ENCODE peak calls at places on chromosomes 7 and 10, in nine cellular contexts. One of them, this sample, is unnamed.

GRCh38 chr10:75593690-75594556 is 162.5 kb downstream of the LRMDA start:
- DNase-seq in fibroblast of lung: no peak
- DNase-seq in endodermal cell: peak; percentile 82
- DNase-seq in B cell: no peak
- DNase-seq in colonic mucosa: no peak
- DNase-seq in progenitor cell of endocrine pancreas: peak; percentile 24
- DNase-seq in cardiac fibroblast: no peak
- DNase-seq in RWPE1: no peak
- DNase-seq in CD4-positive, alpha-beta T cell: no peak
- DNase-seq in this sample: no peak

GRCh38 chr7:5450549-5451327 is 27.1 kb upstream of the TNRC18 start:
- DNase-seq in fibroblast of lung: peak; percentile 37
- DNase-seq in endodermal cell: peak; percentile 91
- DNase-seq in B cell: peak; percentile 54
- DNase-seq in colonic mucosa: peak; percentile 58
- DNase-seq in progenitor cell of endocrine pancreas: peak; percentile 44
- DNase-seq in cardiac fibroblast: peak; percentile 52
- DNase-seq in RWPE1: peak; percentile 36
- DNase-seq in CD4-positive, alpha-beta T cell: peak; percentile 60
- DNase-seq in this sample: peak; percentile 63

GRCh38 chr7:158778476-158778875 is 50.8 kb downstream of the ESYT2 start:
- DNase-seq in fibroblast of lung: peak; percentile 55
- DNase-seq in endodermal cell: no peak
- DNase-seq in B cell: no peak
- DNase-seq in colonic mucosa: no peak
- DNase-seq in progenitor cell of endocrine pancreas: no peak
- DNase-seq in cardiac fibroblast: no peak
- DNase-seq in RWPE1: no peak
- DNase-seq in CD4-positive, alpha-beta T cell: no peak
- DNase-seq in this sample: no peak

GRCh38 chr7:127943541-127944521 is 87.4 kb downstream of the LRRC4 start:
- DNase-seq in fibroblast of lung: peak; percentile 79
- DNase-seq in endodermal cell: no peak
- DNase-seq in B cell: no peak
- DNase-seq in colonic mucosa: no peak
- DNase-seq in progenitor cell of endocrine pancreas: no peak
- DNase-seq in cardiac fibroblast: peak; percentile 78
- DNase-seq in RWPE1: no peak
- DNase-seq in CD4-positive, alpha-beta T cell: no peak
- DNase-seq in this sample: no peak

GRCh38 chr7:28151965-28152364 is 28.6 kb downstream of the JAZF1 start:
- DNase-seq in fibroblast of lung: peak; percentile 78
- DNase-seq in endodermal cell: no peak
- DNase-seq in B cell: peak; percentile 63
- DNase-seq in colonic mucosa: no peak
- DNase-seq in progenitor cell of endocrine pancreas: no peak
- DNase-seq in cardiac fibroblast: peak; percentile 34
- DNase-seq in RWPE1: peak; percentile 13
- DNase-seq in CD4-positive, alpha-beta T cell: no peak
- DNase-seq in this sample: no peak

GRCh38 chr10:62819521-62819920 is 3.4 kb upstream of the EGR2 start:
- DNase-seq in fibroblast of lung: peak; percentile 45
- DNase-seq in endodermal cell: no peak
- DNase-seq in B cell: no peak
- DNase-seq in colonic mucosa: no peak
- DNase-seq in progenitor cell of endocrine pancreas: no peak
- DNase-seq in cardiac fibroblast: peak; percentile 26
- DNase-seq in RWPE1: no peak
- DNase-seq in CD4-positive, alpha-beta T cell: no peak
- DNase-seq in this sample: no peak

GRCh38 chr10:60203993-60204618 is 185.6 kb downstream of the ANK3 start:
- DNase-seq in fibroblast of lung: peak; percentile 45
- DNase-seq in endodermal cell: no peak
- DNase-seq in B cell: peak; percentile 48
- DNase-seq in colonic mucosa: no peak
- DNase-seq in progenitor cell of endocrine pancreas: no peak
- DNase-seq in cardiac fibroblast: peak; percentile 73
- DNase-seq in RWPE1: peak; percentile 9
- DNase-seq in CD4-positive, alpha-beta T cell: no peak
- DNase-seq in this sample: no peak

GRCh38 chr10:49163741-49164140 is 24.4 kb downstream of the TMEM273 start:
- DNase-seq in fibroblast of lung: peak; percentile 89
- DNase-seq in endodermal cell: no peak
- DNase-seq in B cell: no peak
- DNase-seq in colonic mucosa: no peak
- DNase-seq in progenitor cell of endocrine pancreas: no peak
- DNase-seq in cardiac fibroblast: no peak
- DNase-seq in RWPE1: no peak
- DNase-seq in CD4-positive, alpha-beta T cell: no peak
- DNase-seq in this sample: no peak

GRCh38 chr7:12879139-12879538 is 191.7 kb downstream of the ARL4A start:
- DNase-seq in fibroblast of lung: no peak
- DNase-seq in endodermal cell: no peak
- DNase-seq in B cell: no peak
- DNase-seq in colonic mucosa: no peak
- DNase-seq in progenitor cell of endocrine pancreas: no peak
- DNase-seq in cardiac fibroblast: no peak
- DNase-seq in RWPE1: no peak
- DNase-seq in CD4-positive, alpha-beta T cell: no peak
- DNase-seq in this sample: no peak

GRCh38 chr10:110278562-110278961 is 26.2 kb downstream of the SMNDC1 start:
- DNase-seq in fibroblast of lung: no peak
- DNase-seq in endodermal cell: no peak
- DNase-seq in B cell: peak; percentile 16
- DNase-seq in colonic mucosa: no peak
- DNase-seq in progenitor cell of endocrine pancreas: no peak
- DNase-seq in cardiac fibroblast: no peak
- DNase-seq in RWPE1: no peak
- DNase-seq in CD4-positive, alpha-beta T cell: no peak
- DNase-seq in this sample: no peak

GRCh38 chr7:126700807-126701604 is 551.7 kb downstream of the GRM8 start:
- DNase-seq in fibroblast of lung: peak; percentile 97
- DNase-seq in endodermal cell: peak; percentile 84
- DNase-seq in B cell: peak; percentile 43
- DNase-seq in colonic mucosa: no peak
- DNase-seq in progenitor cell of endocrine pancreas: no peak
- DNase-seq in cardiac fibroblast: peak; percentile 93
- DNase-seq in RWPE1: peak; percentile 83
- DNase-seq in CD4-positive, alpha-beta T cell: peak; percentile 36
- DNase-seq in this sample: peak; percentile 78

GRCh38 chr10:27611209-27611608 is 107.1 kb downstream of the RAB18 start:
- DNase-seq in fibroblast of lung: peak; percentile 22
- DNase-seq in endodermal cell: no peak
- DNase-seq in B cell: no peak
- DNase-seq in colonic mucosa: no peak
- DNase-seq in progenitor cell of endocrine pancreas: no peak
- DNase-seq in cardiac fibroblast: no peak
- DNase-seq in RWPE1: no peak
- DNase-seq in CD4-positive, alpha-beta T cell: no peak
- DNase-seq in this sample: no peak

GRCh38 chr7:92767427-92767826 is 68.9 kb downstream of the CDK6 start:
- DNase-seq in fibroblast of lung: peak; percentile 74
- DNase-seq in endodermal cell: no peak
- DNase-seq in B cell: no peak
- DNase-seq in colonic mucosa: no peak
- DNase-seq in progenitor cell of endocrine pancreas: no peak
- DNase-seq in cardiac fibroblast: no peak
- DNase-seq in RWPE1: no peak
- DNase-seq in CD4-positive, alpha-beta T cell: no peak
- DNase-seq in this sample: no peak

GRCh38 chr7:104415700-104416099 is 87.3 kb downstream of the LHFPL3 start:
- DNase-seq in fibroblast of lung: no peak
- DNase-seq in endodermal cell: no peak
- DNase-seq in B cell: no peak
- DNase-seq in colonic mucosa: no peak
- DNase-seq in progenitor cell of endocrine pancreas: no peak
- DNase-seq in cardiac fibroblast: no peak
- DNase-seq in RWPE1: no peak
- DNase-seq in CD4-positive, alpha-beta T cell: no peak
- DNase-seq in this sample: no peak

GRCh38 chr7:117083648-117084047 is 130.3 kb downstream of the ST7 start:
- DNase-seq in fibroblast of lung: no peak
- DNase-seq in endodermal cell: no peak
- DNase-seq in B cell: no peak
- DNase-seq in colonic mucosa: no peak
- DNase-seq in progenitor cell of endocrine pancreas: no peak
- DNase-seq in cardiac fibroblast: no peak
- DNase-seq in RWPE1: no peak
- DNase-seq in CD4-positive, alpha-beta T cell: no peak
- DNase-seq in this sample: no peak

GRCh38 chr10:70772627-70773026 is 12.6 kb downstream of the TBATA start:
- DNase-seq in fibroblast of lung: no peak
- DNase-seq in endodermal cell: no peak
- DNase-seq in B cell: no peak
- DNase-seq in colonic mucosa: no peak
- DNase-seq in progenitor cell of endocrine pancreas: no peak
- DNase-seq in cardiac fibroblast: no peak
- DNase-seq in RWPE1: no peak
- DNase-seq in CD4-positive, alpha-beta T cell: no peak
- DNase-seq in this sample: no peak

GRCh38 chr10:31520982-31521381 is 202.0 kb downstream of the ZEB1 start:
- DNase-seq in fibroblast of lung: no peak
- DNase-seq in endodermal cell: no peak
- DNase-seq in B cell: no peak
- DNase-seq in colonic mucosa: no peak
- DNase-seq in progenitor cell of endocrine pancreas: no peak
- DNase-seq in cardiac fibroblast: no peak
- DNase-seq in RWPE1: no peak
- DNase-seq in CD4-positive, alpha-beta T cell: no peak
- DNase-seq in this sample: no peak

GRCh38 chr7:46015107-46015868 is 94.2 kb upstream of the IGFBP3 start:
- DNase-seq in fibroblast of lung: peak; percentile 50
- DNase-seq in endodermal cell: peak; percentile 92
- DNase-seq in B cell: no peak
- DNase-seq in colonic mucosa: peak; percentile 50
- DNase-seq in progenitor cell of endocrine pancreas: peak; percentile 22
- DNase-seq in cardiac fibroblast: peak; percentile 38
- DNase-seq in RWPE1: no peak
- DNase-seq in CD4-positive, alpha-beta T cell: no peak
- DNase-seq in this sample: no peak

GRCh38 chr10:104690081-104690480 is 49.0 kb downstream of the SORCS3 start:
- DNase-seq in fibroblast of lung: no peak
- DNase-seq in endodermal cell: peak; percentile 32
- DNase-seq in B cell: no peak
- DNase-seq in colonic mucosa: no peak
- DNase-seq in progenitor cell of endocrine pancreas: no peak
- DNase-seq in cardiac fibroblast: no peak
- DNase-seq in RWPE1: no peak
- DNase-seq in CD4-positive, alpha-beta T cell: no peak
- DNase-seq in this sample: no peak

GRCh38 chr7:134515569-134516468 is 11.5 kb upstream of the AKR1B10 start:
- DNase-seq in fibroblast of lung: peak; percentile 87
- DNase-seq in endodermal cell: no peak
- DNase-seq in B cell: no peak
- DNase-seq in colonic mucosa: no peak
- DNase-seq in progenitor cell of endocrine pancreas: no peak
- DNase-seq in cardiac fibroblast: peak; percentile 80
- DNase-seq in RWPE1: peak; percentile 79
- DNase-seq in CD4-positive, alpha-beta T cell: no peak
- DNase-seq in this sample: no peak

GRCh38 chr7:35725280-35725680 is 30.3 kb upstream of the HERPUD2 start:
- DNase-seq in fibroblast of lung: no peak
- DNase-seq in endodermal cell: no peak
- DNase-seq in B cell: peak; percentile 62
- DNase-seq in colonic mucosa: no peak
- DNase-seq in progenitor cell of endocrine pancreas: no peak
- DNase-seq in cardiac fibroblast: no peak
- DNase-seq in RWPE1: no peak
- DNase-seq in CD4-positive, alpha-beta T cell: peak; percentile 52
- DNase-seq in this sample: peak; percentile 72

GRCh38 chr10:44343836-44344235 is 41.1 kb downstream of the CXCL12 start:
- DNase-seq in fibroblast of lung: no peak
- DNase-seq in endodermal cell: peak; percentile 71
- DNase-seq in B cell: no peak
- DNase-seq in colonic mucosa: no peak
- DNase-seq in progenitor cell of endocrine pancreas: no peak
- DNase-seq in cardiac fibroblast: no peak
- DNase-seq in RWPE1: no peak
- DNase-seq in CD4-positive, alpha-beta T cell: no peak
- DNase-seq in this sample: no peak
- TF ChIP-seq CTCF in fibroblast of lung: no peak
- TF ChIP-seq CTCF in endodermal cell: peak; percentile 49
- TF ChIP-seq CTCF in B cell: no peak
- TF ChIP-seq CTCF in colonic mucosa: no peak
- TF ChIP-seq CTCF in progenitor cell of endocrine pancreas: no peak
- TF ChIP-seq CTCF in cardiac fibroblast: no peak
- TF ChIP-seq CTCF in RWPE1: no peak
- TF ChIP-seq CTCF in CD4-positive, alpha-beta T cell: no peak
- TF ChIP-seq CTCF in this sample: no peak

GRCh38 chr7:118104812-118105441 is 79.0 kb upstream of the LSM8 start:
- DNase-seq in fibroblast of lung: peak; percentile 24
- DNase-seq in endodermal cell: no peak
- DNase-seq in B cell: no peak
- DNase-seq in colonic mucosa: no peak
- DNase-seq in progenitor cell of endocrine pancreas: no peak
- DNase-seq in cardiac fibroblast: peak; percentile 18
- DNase-seq in RWPE1: peak; percentile 12
- DNase-seq in CD4-positive, alpha-beta T cell: no peak
- DNase-seq in this sample: no peak
- TF ChIP-seq CTCF in fibroblast of lung: peak; percentile 57
- TF ChIP-seq CTCF in endodermal cell: peak; percentile 73
- TF ChIP-seq CTCF in B cell: no peak
- TF ChIP-seq CTCF in colonic mucosa: peak; percentile 29
- TF ChIP-seq CTCF in progenitor cell of endocrine pancreas: peak; percentile 68
- TF ChIP-seq CTCF in cardiac fibroblast: peak; percentile 36
- TF ChIP-seq CTCF in RWPE1: peak; percentile 75
- TF ChIP-seq CTCF in CD4-positive, alpha-beta T cell: no peak
- TF ChIP-seq CTCF in this sample: peak; percentile 61

GRCh38 chr10:19488592-19489280 is 327.5 kb upstream of the PLXDC2 start:
- DNase-seq in fibroblast of lung: peak; percentile 26
- DNase-seq in endodermal cell: peak; percentile 94
- DNase-seq in B cell: no peak
- DNase-seq in colonic mucosa: no peak
- DNase-seq in progenitor cell of endocrine pancreas: peak; percentile 49
- DNase-seq in cardiac fibroblast: peak; percentile 34
- DNase-seq in RWPE1: no peak
- DNase-seq in CD4-positive, alpha-beta T cell: no peak
- DNase-seq in this sample: peak; percentile 9
- TF ChIP-seq CTCF in fibroblast of lung: no peak
- TF ChIP-seq CTCF in endodermal cell: peak; percentile 71
- TF ChIP-seq CTCF in B cell: no peak
- TF ChIP-seq CTCF in colonic mucosa: no peak
- TF ChIP-seq CTCF in progenitor cell of endocrine pancreas: peak; percentile 48
- TF ChIP-seq CTCF in cardiac fibroblast: no peak
- TF ChIP-seq CTCF in RWPE1: no peak
- TF ChIP-seq CTCF in CD4-positive, alpha-beta T cell: no peak
- TF ChIP-seq CTCF in this sample: no peak

DNA sequence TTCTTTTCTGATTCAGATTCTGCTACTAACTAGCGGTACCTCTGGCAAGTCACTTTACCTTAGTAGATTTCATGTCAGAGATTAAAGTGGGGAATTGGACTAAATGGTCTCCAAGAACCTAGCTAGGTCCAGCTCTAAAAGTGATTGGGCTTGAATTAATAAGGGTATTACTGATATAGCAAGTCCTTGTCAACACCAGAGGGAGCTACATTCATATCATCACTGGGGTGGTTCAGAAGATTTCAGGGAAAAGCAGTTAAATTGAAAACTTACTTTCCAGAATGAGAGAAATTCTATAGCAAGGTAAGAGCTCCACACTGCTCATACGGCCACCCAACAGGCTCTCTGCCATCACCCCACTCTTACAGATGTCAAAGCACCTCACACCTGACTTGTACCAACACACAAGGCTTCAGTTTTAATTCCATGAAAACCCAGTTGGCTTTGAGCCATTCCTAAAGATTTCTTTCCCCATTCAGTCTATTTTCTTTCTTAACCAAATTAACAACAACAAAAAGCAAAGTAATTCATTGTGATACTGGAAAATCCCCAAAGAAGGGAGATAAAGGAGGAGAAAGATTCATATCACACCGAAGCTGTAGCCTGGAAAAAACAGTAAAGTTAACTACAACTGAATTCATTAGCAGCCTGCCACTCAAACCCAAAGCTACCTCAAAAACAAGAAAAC is 38.0 kb upstream of the SPOCK2 start:
- DNase-seq in fibroblast of lung: peak; percentile 50
- DNase-seq in endodermal cell: no peak
- DNase-seq in B cell: peak; percentile 27
- DNase-seq in colonic mucosa: no peak
- DNase-seq in progenitor cell of endocrine pancreas: no peak
- DNase-seq in cardiac fibroblast: peak; percentile 82
- DNase-seq in RWPE1: peak; percentile 64
- DNase-seq in CD4-positive, alpha-beta T cell: no peak
- DNase-seq in this sample: no peak
- TF ChIP-seq CTCF in fibroblast of lung: peak; percentile 61
- TF ChIP-seq CTCF in endodermal cell: peak; percentile 71
- TF ChIP-seq CTCF in B cell: peak; percentile 25
- TF ChIP-seq CTCF in colonic mucosa: peak; percentile 22
- TF ChIP-seq CTCF in progenitor cell of endocrine pancreas: peak; percentile 22
- TF ChIP-seq CTCF in cardiac fibroblast: peak; percentile 53
- TF ChIP-seq CTCF in RWPE1: no peak
- TF ChIP-seq CTCF in CD4-positive, alpha-beta T cell: peak; percentile 42
- TF ChIP-seq CTCF in this sample: peak; percentile 28